ENCODE peak calls at places on chromosomes 1 and 21, in seven cellular contexts. N is fibroblast of lung, X is endothelial cell of umbilical vein, D is Calu3, Z is GM10248, W is AG09309, T is astrocyte of the spinal cord. Y is an unnamed sample.
A peak's percentile ranks its signal among the peaks of the same experiment; 100 is the strongest.

GRCh38 chr1:29315262-29315661 is 78.9 kb downstream of the PTPRU start:
- DNase-seq in N (no peak), W (no peak), T (no peak), X (no peak), Z (no peak), D (no peak), Y (no peak)

GRCh38 chr1:227776277-227776676 is 39.2 kb upstream of the PRSS38 start:
- DNase-seq in N (peak; percentile 37), Z (no peak), D (no peak), X (peak; percentile 13), W (no peak), T (peak; percentile 92), Y (no peak)

GRCh38 chr1:41274827-41275519 is 32.9 kb upstream of the SCMH1 start:
- DNase-seq in X (no peak), Z (no peak), W (peak; percentile 8), N (no peak), T (no peak), D (no peak), Y (peak; percentile 62)

GRCh38 chr1:170886460-170886859 is 48.9 kb upstream of the MROH9 start:
- DNase-seq in Z (no peak), X (no peak), N (no peak), D (no peak), T (no peak), W (no peak), Y (no peak)

GRCh38 chr1:91792393-91793032 is 93.4 kb downstream of the TGFBR3 start:
- DNase-seq in X (peak; percentile 47), D (peak; percentile 8), N (no peak), T (no peak), W (no peak), Z (no peak), Y (no peak)

GRCh38 chr1:227883073-227883520 is 64.6 kb downstream of the WNT9A start:
- DNase-seq in D (no peak), T (no peak), W (no peak), N (no peak), Z (no peak), X (no peak), Y (peak; percentile 32)

GRCh38 chr1:104979651-104980050 is 1230.0 kb downstream of the AMY1C start:
- DNase-seq in W (no peak), T (no peak), Z (no peak), X (no peak), D (no peak), N (no peak), Y (no peak)

GRCh38 chr1:215523906-215524305 is 43.2 kb upstream of the KCTD3 start:
- DNase-seq in Z (no peak), X (peak; percentile 24), N (peak; percentile 60), T (peak; percentile 13), W (no peak), D (no peak), Y (no peak)

GRCh38 chr21:26405071-26405470 is 168.0 kb downstream of the CYYR1 start:
- DNase-seq in D (no peak), W (no peak), N (peak; percentile 13), X (peak; percentile 8), Z (no peak), T (peak; percentile 51), Y (no peak)

GRCh38 chr21:38243732-38244406 is 12.9 kb upstream of the KCNJ15 start:
- DNase-seq in X (no peak), W (no peak), D (no peak), N (no peak), T (no peak), Z (no peak), Y (no peak)

GRCh38 chr1:43009274-43009673 is 50.6 kb upstream of the SLC2A1 start:
- DNase-seq in D (no peak), T (no peak), Z (no peak), W (no peak), N (no peak), X (no peak), Y (no peak)

GRCh38 chr1:153973071-153973470 is 4.4 kb downstream of the JTB start:
- DNase-seq in T (no peak), D (no peak), W (no peak), X (no peak), N (no peak), Z (no peak), Y (no peak)

GRCh38 chr1:117964290-117965038 is 34.9 kb downstream of the WDR3 start:
- DNase-seq in Z (no peak), W (peak; percentile 7), N (no peak), X (peak; percentile 50), T (peak; percentile 11), D (no peak), Y (no peak)

GRCh38 chr1:32393832-32394140 is 455 bp downstream of the BSDC1 start:
- DNase-seq in W (no peak), Z (no peak), T (no peak), X (no peak), N (no peak), D (peak; percentile 44), Y (peak; percentile 49)

DNA sequence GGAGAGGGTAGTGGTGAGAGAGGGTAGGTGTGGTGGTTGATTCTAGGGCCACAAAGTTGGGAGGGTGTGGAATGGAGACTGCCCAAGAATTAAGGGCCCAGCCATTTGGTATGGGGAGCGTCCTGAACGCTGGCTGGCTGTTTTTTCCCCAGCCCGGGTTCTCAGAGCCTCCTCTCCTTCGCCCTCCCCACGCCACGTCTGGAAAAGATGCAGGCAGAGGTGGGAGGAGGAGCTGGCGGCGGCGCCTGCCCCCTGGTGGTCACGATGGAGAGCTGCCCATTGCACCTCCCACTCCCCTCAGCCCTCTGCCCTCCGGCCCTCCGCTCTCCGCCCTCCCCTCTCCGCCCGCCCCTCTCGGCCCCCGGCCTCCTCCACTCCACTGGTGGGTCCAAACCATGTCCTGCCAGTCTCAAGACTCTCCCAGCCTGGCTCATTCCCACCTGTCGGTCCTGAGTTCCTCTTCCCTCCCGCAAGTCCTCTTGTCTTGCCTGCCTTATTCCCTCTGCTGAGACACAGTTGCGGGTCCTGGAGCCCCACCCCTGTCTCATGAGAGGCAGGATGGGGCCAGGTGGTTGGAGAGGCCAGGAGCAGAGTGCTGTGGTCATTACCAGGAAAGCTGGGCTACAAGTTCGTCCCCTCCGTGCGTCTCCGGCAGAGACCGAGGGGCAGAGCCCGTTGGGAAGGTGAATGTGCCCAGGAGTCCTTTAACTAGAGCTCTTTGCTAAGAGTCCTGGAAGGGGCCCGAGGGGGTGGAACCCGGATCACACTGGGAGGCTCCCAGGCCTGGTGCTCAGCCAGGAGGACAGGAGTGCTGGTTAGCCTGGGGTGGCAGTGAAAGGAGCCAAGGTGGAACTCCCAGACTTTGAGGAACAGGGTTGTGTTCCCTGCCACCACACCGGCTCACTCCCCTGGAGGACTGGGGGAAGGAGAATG is 22.6 kb downstream of the ETNK2 start:
- DNase-seq in W (no peak), D (peak; percentile 83), X (peak; percentile 66), Z (peak; percentile 91), N (peak; percentile 67), T (peak; percentile 55), Y (no peak)
- TF ChIP-seq CTCF in W (peak; percentile 91), D (peak; percentile 98), X (peak; percentile 93), Z (peak; percentile 94), N (peak; percentile 62), T (peak; percentile 89), Y (peak; percentile 96)

GRCh38 chr1:110292327-110292741 is 46.8 kb upstream of the RBM15 start:
- DNase-seq in D (peak; percentile 14), N (peak; percentile 15), W (peak; percentile 42), X (peak; percentile 12), T (no peak), Z (no peak), Y (no peak)
- TF ChIP-seq CTCF in D (no peak), N (no peak), W (no peak), X (no peak), T (no peak), Z (no peak), Y (no peak)

GRCh38 chr1:111752186-111752585 is 3.5 kb upstream of the DDX20 start:
- DNase-seq in Z (no peak), T (no peak), X (no peak), D (no peak), W (no peak), N (no peak), Y (no peak)

GRCh38 chr1:111755321-111756123 is at the start of gene DDX20:
- DNase-seq in D (peak; percentile 84), W (peak; percentile 92), Z (peak; percentile 98), T (peak; percentile 99), X (peak; percentile 96), N (peak; percentile 98), Y (peak; percentile 96)

GRCh38 chr1:111756124-111756513 is 418 bp downstream of the DDX20 start:
- DNase-seq in W (no peak), D (no peak), T (no peak), Z (no peak), X (no peak), N (no peak), Y (no peak)

GRCh38 chr1:111758373-111758772 is 2.7 kb downstream of the DDX20 start:
- DNase-seq in Z (no peak), T (no peak), X (no peak), D (no peak), N (no peak), W (no peak), Y (no peak)

DNA sequence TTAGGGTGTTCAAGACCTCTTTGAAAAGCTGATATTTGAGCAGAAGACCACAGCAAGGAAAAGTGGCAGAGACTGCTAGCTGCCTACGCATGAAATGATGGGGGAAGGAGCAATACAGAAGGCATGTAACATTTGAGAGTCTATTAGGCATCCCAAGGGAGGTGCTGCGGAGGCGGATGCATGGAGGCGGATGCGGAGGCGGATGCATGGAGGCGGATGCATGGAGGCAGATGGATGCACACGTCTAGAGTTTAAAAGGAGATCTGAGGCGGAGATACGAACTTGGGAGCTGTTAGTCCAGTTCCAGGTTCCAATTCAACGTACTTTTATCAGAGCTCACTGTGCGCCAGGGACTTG is 759 bp upstream of the DDX20 start:
- DNase-seq in Z (peak; percentile 24), W (no peak), N (peak; percentile 57), D (peak; percentile 22), X (no peak), T (peak; percentile 58), Y (no peak)
- TF ChIP-seq CTCF in Z (no peak), W (no peak), N (no peak), D (no peak), X (no peak), T (no peak), Y (no peak)

GRCh38 chr1:157001304-157001703 is 44.2 kb downstream of the ARHGEF11 start:
- DNase-seq in N (peak; percentile 19), T (peak; percentile 24), W (no peak), X (no peak), Z (no peak), D (no peak), Y (no peak)

GRCh38 chr1:156999596-157000320 is 45.8 kb downstream of the ARHGEF11 start:
- DNase-seq in T (no peak), X (no peak), N (no peak), W (no peak), D (no peak), Z (no peak), Y (no peak)

GRCh38 chr1:156998301-156998700 is 47.2 kb downstream of the ARHGEF11 start:
- DNase-seq in N (no peak), D (no peak), T (no peak), W (no peak), X (no peak), Z (no peak), Y (no peak)

GRCh38 chr1:157000686-157001085 is 44.9 kb downstream of the ARHGEF11 start:
- DNase-seq in D (no peak), Z (no peak), W (no peak), N (no peak), T (no peak), X (peak; percentile 6), Y (no peak)

DNA sequence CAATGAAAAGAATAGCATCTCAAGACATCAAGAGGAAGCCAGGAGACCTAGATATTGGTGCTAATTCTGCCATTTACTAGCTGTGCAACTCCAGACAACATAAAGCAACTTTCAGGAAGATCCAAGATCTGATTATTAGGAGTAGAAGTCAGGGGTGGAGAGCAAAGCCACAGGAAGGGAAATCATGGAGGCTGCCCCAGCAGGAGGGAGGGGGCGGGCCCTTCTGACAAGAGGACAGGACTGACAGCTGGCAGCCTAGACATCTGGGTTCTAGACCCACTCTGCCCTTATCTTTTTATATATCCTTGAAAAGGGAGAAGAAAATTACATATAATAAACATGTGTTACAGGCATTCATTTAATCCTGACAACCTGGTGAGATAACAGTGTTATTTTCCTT is 46.7 kb downstream of the ARHGEF11 start:
- DNase-seq in D (no peak), N (no peak), W (no peak), Z (no peak), T (no peak), X (no peak), Y (no peak)
- TF ChIP-seq CTCF in D (no peak), N (no peak), W (no peak), Z (no peak), T (no peak), X (no peak), Y (no peak)

Y was measured in CD14-positive monocyte.